ENCODE peak calls at places on chromosome 12, in four cellular contexts. One of them, this sample, is unnamed.

GRCh38 chr12:6960291-6961277 is 9.4 kb downstream of the PTPN6 start:
- DNase-seq in LHCN-M2: peak; percentile 24
- DNase-seq in iris pigment epithelial cell: peak; percentile 42
- DNase-seq in ovary: peak; percentile 35
- DNase-seq in this sample: peak; percentile 42

GRCh38 chr12:6966351-6966750 is 4.1 kb downstream of the PHB2 start:
- DNase-seq in ovary: no peak
- DNase-seq in LHCN-M2: no peak
- DNase-seq in iris pigment epithelial cell: no peak
- DNase-seq in this sample: no peak

GRCh38 chr12:6827982-6828670 is at the start of gene P3H3:
- DNase-seq in ovary: peak; percentile 74
- DNase-seq in iris pigment epithelial cell: peak; percentile 38
- DNase-seq in LHCN-M2: peak; percentile 59
- DNase-seq in this sample: no peak

GRCh38 chr12:107564946-107565345 is 120.7 kb upstream of the PWP1 start:
- DNase-seq in LHCN-M2: peak; percentile 44
- DNase-seq in ovary: no peak
- DNase-seq in iris pigment epithelial cell: peak; percentile 40
- DNase-seq in this sample: no peak

GRCh38 chr12:34605510-34605887 is 583.2 kb downstream of the ALG10 start:
- DNase-seq in ovary: no peak
- DNase-seq in iris pigment epithelial cell: no peak
- DNase-seq in LHCN-M2: no peak
- DNase-seq in this sample: no peak

GRCh38 chr12:59624732-59625455 is 29.1 kb downstream of the SLC16A7 start:
- DNase-seq in LHCN-M2: no peak
- DNase-seq in iris pigment epithelial cell: peak; percentile 17
- DNase-seq in ovary: no peak
- DNase-seq in this sample: no peak

GRCh38 chr12:107092669-107093546 is 441 bp downstream of the CRY1 start:
- DNase-seq in ovary: no peak
- DNase-seq in iris pigment epithelial cell: peak; percentile 50
- DNase-seq in LHCN-M2: peak; percentile 61
- DNase-seq in this sample: peak; percentile 77

GRCh38 chr12:119090865-119091264 is 87.9 kb upstream of the HSPB8 start:
- DNase-seq in ovary: no peak
- DNase-seq in iris pigment epithelial cell: no peak
- DNase-seq in LHCN-M2: no peak
- DNase-seq in this sample: peak; percentile 29

GRCh38 chr12:94678396-94678795 is 28.0 kb upstream of the TMCC3 start:
- DNase-seq in LHCN-M2: no peak
- DNase-seq in iris pigment epithelial cell: no peak
- DNase-seq in ovary: no peak
- DNase-seq in this sample: no peak

GRCh38 chr12:11951209-11951608 is 119.5 kb upstream of the BCL2L14 start:
- DNase-seq in iris pigment epithelial cell: no peak
- DNase-seq in LHCN-M2: no peak
- DNase-seq in ovary: no peak
- DNase-seq in this sample: no peak

GRCh38 chr12:120089105-120089504 is 27.4 kb downstream of the RAB35 start:
- DNase-seq in ovary: no peak
- DNase-seq in LHCN-M2: no peak
- DNase-seq in iris pigment epithelial cell: no peak
- DNase-seq in this sample: no peak

GRCh38 chr12:115158816-115159215 is 474.8 kb upstream of the TBX3 start:
- DNase-seq in iris pigment epithelial cell: no peak
- DNase-seq in LHCN-M2: no peak
- DNase-seq in ovary: no peak
- DNase-seq in this sample: no peak

GRCh38 chr12:5383961-5384360 is 47.9 kb upstream of the NTF3 start:
- DNase-seq in iris pigment epithelial cell: no peak
- DNase-seq in LHCN-M2: peak; percentile 85
- DNase-seq in ovary: no peak
- DNase-seq in this sample: no peak

GRCh38 chr12:77751939-77752338 is 78.8 kb upstream of the NAV3 start:
- DNase-seq in iris pigment epithelial cell: peak; percentile 72
- DNase-seq in LHCN-M2: peak; percentile 64
- DNase-seq in ovary: no peak
- DNase-seq in this sample: no peak

GRCh38 chr12:62900686-62901272 is 34.2 kb downstream of the PPM1H start:
- DNase-seq in iris pigment epithelial cell: peak; percentile 52
- DNase-seq in LHCN-M2: peak; percentile 63
- DNase-seq in ovary: no peak
- DNase-seq in this sample: no peak

GRCh38 chr12:46461459-46461858 is 88.9 kb upstream of the SLC38A2 start:
- DNase-seq in ovary: no peak
- DNase-seq in iris pigment epithelial cell: no peak
- DNase-seq in LHCN-M2: peak; percentile 40
- DNase-seq in this sample: peak; percentile 73

This sample was measured in right cardiac atrium.